ENCODE peak calls at places on chromosomes 1 and 21, in four cellular contexts. B, X, V and J are unnamed samples.

GRCh38 chr1:145805057-145805456 is 18.8 kb downstream of the RNF115 start:
- DNase-seq in B (no peak), X (no peak), V (no peak), J (no peak)

GRCh38 chr1:36925251-36925650 is 109.1 kb downstream of the GRIK3 start:
- DNase-seq in B (no peak), X (no peak), V (no peak), J (no peak)

GRCh38 chr1:232470711-232471110 is 159.2 kb downstream of the SIPA1L2 start:
- DNase-seq in B (no peak), X (no peak), V (no peak), J (no peak)

GRCh38 chr1:171427852-171428471 is 57.4 kb upstream of the PRRC2C start:
- DNase-seq in B (no peak), X (no peak), V (no peak), J (no peak)

GRCh38 chr1:172883387-172883791 is 167.4 kb downstream of the TNFSF18 start:
- DNase-seq in B (no peak), X (no peak), V (no peak), J (no peak)

GRCh38 chr21:45993210-45994085 is 11.9 kb downstream of the COL6A1 start:
- DNase-seq in B (peak), X (no peak), V (no peak), J (no peak)

GRCh38 chr1:206489980-206490534 is 17.3 kb upstream of the RASSF5 start:
- DNase-seq in B (peak), X (peak), V (peak), J (peak)

GRCh38 chr1:177164380-177165068 is at the start of gene ASTN1:
- DNase-seq in B (no peak), X (no peak), V (no peak), J (no peak)

GRCh38 chr1:34885405-34886247 is 26.1 kb upstream of the SMIM12 start:
- DNase-seq in B (peak), X (peak), V (no peak), J (peak)

GRCh38 chr21:37668462-37669239 is 247.6 kb downstream of the KCNJ6 start:
- DNase-seq in B (no peak), X (no peak), V (no peak), J (no peak)

GRCh38 chr21:33268392-33268735 is 2.2 kb downstream of the IL10RB start:
- DNase-seq in B (no peak), X (no peak), V (no peak), J (no peak)

GRCh38 chr1:206797534-206798383 is 25.5 kb upstream of the IL10 start:
- DNase-seq in B (no peak), X (no peak), V (no peak), J (no peak)

GRCh38 chr1:37846634-37847339 is 12.6 kb downstream of the MTF1 start:
- DNase-seq in B (no peak), X (no peak), V (no peak), J (no peak)

GRCh38 chr1:5742032-5742431 is 250.2 kb downstream of the NPHP4 start:
- DNase-seq in B (no peak), X (no peak), V (no peak), J (no peak)

GRCh38 chr1:176897350-176898236 is 266.9 kb downstream of the ASTN1 start:
- DNase-seq in B (peak), X (no peak), V (peak), J (peak)

GRCh38 chr1:205970486-205970885 is 27.2 kb upstream of the SLC26A9 start:
- DNase-seq in B (no peak), X (no peak), V (no peak), J (no peak)

GRCh38 chr1:71015745-71016144 is 31.9 kb downstream of the PTGER3 start:
- DNase-seq in B (no peak), X (no peak), V (no peak), J (no peak)

GRCh38 chr1:67755160-67755559 is 70.2 kb downstream of the GADD45A start:
- DNase-seq in B (no peak), X (no peak), V (no peak), J (no peak)

GRCh38 chr1:221742555-221743415 is 896 bp upstream of the DUSP10 start:
- DNase-seq in B (peak), X (peak), V (peak), J (peak)

GRCh38 chr1:84271452-84272273 is 29.8 kb upstream of the SAMD13 start:
- DNase-seq in B (no peak), X (no peak), V (peak), J (no peak)

GRCh38 chr1:109636201-109636952 is 16.7 kb downstream of the AMPD2 start:
- DNase-seq in B (no peak), X (no peak), V (no peak), J (no peak)

GRCh38 chr1:40450491-40451237 is 388 bp downstream of the ZFP69B start:
- DNase-seq in B (peak), X (peak), V (no peak), J (peak)

GRCh38 chr1:3986686-3987218 is 86.7 kb upstream of the C1orf174 start:
- DNase-seq in B (no peak), X (no peak), V (no peak), J (no peak)

GRCh38 chr1:64111787-64112186 is 91.6 kb upstream of the UBE2U start:
- DNase-seq in B (no peak), X (no peak), V (no peak), J (no peak)

GRCh38 chr1:11731719-11732283 is 4.1 kb upstream of the AGTRAP start:
- DNase-seq in B (no peak), X (no peak), V (no peak), J (peak)

GRCh38 chr1:151282883-151283725 is 1.0 kb downstream of the ZNF687 start:
- DNase-seq in B (no peak), X (no peak), V (no peak), J (no peak)

GRCh38 chr1:203638914-203639313 is 12.3 kb downstream of the ATP2B4 start:
- DNase-seq in B (no peak), X (no peak), V (no peak), J (no peak)

GRCh38 chr1:66207484-66207883 is 326.5 kb upstream of the SGIP1 start:
- DNase-seq in B (no peak), X (no peak), V (no peak), J (no peak)

GRCh38 chr1:160704250-160704649 is 7.4 kb downstream of the CD48 start:
- DNase-seq in B (no peak), X (no peak), V (no peak), J (no peak)

GRCh38 chr1:50973875-50974617 is 4.0 kb downstream of the CDKN2C start:
- DNase-seq in B (no peak), X (no peak), V (no peak), J (no peak)

GRCh38 chr1:51661081-51661518 is 44.2 kb downstream of the OSBPL9 start:
- DNase-seq in B (no peak), X (no peak), V (no peak), J (no peak)

GRCh38 chr1:241310451-241310850 is 46.6 kb downstream of the RGS7 start:
- DNase-seq in B (no peak), X (no peak), V (no peak), J (no peak)

GRCh38 chr1:234730542-234731370 is 120.8 kb upstream of the IRF2BP2 start:
- DNase-seq in B (peak), X (no peak), V (no peak), J (peak)

GRCh38 chr1:80457409-80457808 is 1343.3 kb upstream of the ADGRL2 start:
- DNase-seq in B (no peak), X (no peak), V (no peak), J (no peak)

GRCh38 chr1:200409203-200409760 is 554 bp downstream of the ZNF281 start:
- DNase-seq in B (no peak), X (peak), V (no peak), J (peak)

GRCh38 chr1:25757846-25758185 is 42.2 kb upstream of the SELENON start:
- DNase-seq in B (no peak), X (no peak), V (no peak), J (no peak)

GRCh38 chr1:198651685-198652400 is 13.0 kb downstream of the PTPRC start:
- DNase-seq in B (no peak), X (no peak), V (no peak), J (no peak)

GRCh38 chr1:94658221-94658620 is 116.7 kb upstream of the F3 start:
- DNase-seq in B (no peak), X (no peak), V (no peak), J (no peak)

GRCh38 chr1:88061106-88061829 is 622.8 kb upstream of the PKN2 start:
- DNase-seq in B (no peak), X (no peak), V (peak), J (no peak)